ENCODE peak calls at places on chromosomes 16 and 17, in nine cellular contexts. O is tibial artery, U is left ventricle myocardium inferior, Z is bronchial epithelial cell, J is tibial nerve, P is uterus, I is K562, M is stomach, K is thoracic aorta. X is an unnamed sample.

GRCh38 chr17:40980594-40980993 is 3.5 kb downstream of the KRT40 start:
- DNase-seq in J (no peak), U (no peak), P (peak), K (no peak), I (no peak), O (no peak), Z (no peak), M (no peak), X (peak)

GRCh38 chr17:29120439-29120838 is 59.8 kb downstream of the MYO18A start:
- DNase-seq in K (no peak), I (no peak), J (no peak), Z (no peak), P (no peak), U (no peak), O (no peak), M (no peak), X (no peak)

GRCh38 chr17:18327093-18327492 is 12.0 kb downstream of the SMCR8 start:
- DNase-seq in M (no peak), Z (no peak), O (no peak), P (no peak), U (no peak), K (no peak), I (no peak), J (no peak), X (no peak)

GRCh38 chr16:26649646-26650045 is 417.1 kb upstream of the C16orf82 start:
- DNase-seq in K (no peak), J (no peak), Z (no peak), M (no peak), I (no peak), O (no peak), P (no peak), U (no peak), X (no peak)

GRCh38 chr16:56190903-56191806 is at the start of gene GNAO1:
- DNase-seq in Z (peak), U (peak), K (no peak), P (peak), O (peak), J (no peak), I (peak), M (peak), X (peak)

GRCh38 chr17:73192219-73192893 is 499 bp upstream of the COG1 start:
- DNase-seq in Z (peak), P (peak), J (peak), K (no peak), U (peak), M (peak), O (peak), I (peak), X (peak)

GRCh38 chr17:14469971-14470370 is 169.1 kb downstream of the HS3ST3B1 start:
- DNase-seq in U (no peak), J (no peak), O (no peak), I (no peak), P (no peak), M (no peak), Z (no peak), K (no peak), X (no peak)

GRCh38 chr16:83967838-83968482 is at the start of gene NECAB2:
- DNase-seq in J (peak), U (peak), Z (no peak), I (peak), P (no peak), M (peak), K (no peak), O (no peak), X (peak)

GRCh38 chr16:49899991-49900690 is 44.2 kb upstream of the ZNF423 start:
- DNase-seq in O (no peak), Z (no peak), I (no peak), P (no peak), K (no peak), J (no peak), U (no peak), M (no peak), X (no peak)

GRCh38 chr17:4859816-4860625 is 26.9 kb downstream of the MINK1 start:
- DNase-seq in Z (no peak), O (no peak), K (no peak), M (no peak), P (no peak), I (no peak), J (no peak), U (no peak), X (no peak)

GRCh38 chr16:85284138-85284897 is 172.0 kb upstream of the CIBAR2 start:
- DNase-seq in P (no peak), K (no peak), O (no peak), J (no peak), M (no peak), U (no peak), I (no peak), Z (no peak), X (no peak)

GRCh38 chr17:2195729-2196128 is 107.9 kb downstream of the SMG6 start:
- DNase-seq in O (no peak), Z (peak), K (no peak), P (no peak), J (no peak), M (no peak), I (no peak), U (no peak), X (no peak)

GRCh38 chr17:63976702-63977101 is 4.0 kb upstream of the SCN4A start:
- DNase-seq in K (no peak), J (no peak), M (no peak), O (no peak), Z (no peak), U (no peak), P (no peak), I (no peak), X (no peak)

GRCh38 chr16:87979352-87979751 is 28.1 kb downstream of the BANP start:
- DNase-seq in K (no peak), U (no peak), M (peak), O (no peak), I (no peak), Z (no peak), P (no peak), J (no peak), X (no peak)

GRCh38 chr16:80058236-80058635 is 457.7 kb upstream of the MAF start:
- DNase-seq in M (no peak), I (no peak), U (peak), K (no peak), J (peak), Z (peak), O (peak), P (peak), X (no peak)

GRCh38 chr16:55257971-55258613 is 65.9 kb upstream of the IRX6 start:
- DNase-seq in Z (peak), U (peak), K (no peak), M (peak), J (peak), I (peak), O (peak), P (no peak), X (peak)

GRCh38 chr16:61050547-61050946 is 985.7 kb downstream of the CDH8 start:
- DNase-seq in Z (no peak), K (no peak), M (no peak), O (no peak), J (no peak), P (no peak), I (no peak), U (no peak), X (no peak)

GRCh38 chr17:17191961-17192381 is 14.2 kb downstream of the PLD6 start:
- DNase-seq in M (no peak), O (no peak), J (no peak), K (no peak), U (no peak), I (no peak), Z (no peak), P (no peak), X (peak)

GRCh38 chr16:27977966-27978365 is 85.5 kb downstream of the GSG1L start:
- DNase-seq in O (no peak), P (no peak), K (no peak), M (no peak), U (peak), I (no peak), J (no peak), Z (no peak), X (no peak)

GRCh38 chr16:87963400-87963799 is 12.2 kb downstream of the BANP start:
- DNase-seq in I (no peak), U (no peak), M (no peak), O (no peak), P (no peak), K (no peak), Z (peak), J (no peak), X (peak)

GRCh38 chr17:43983515-43984411 is 20.7 kb upstream of the NAGS start:
- DNase-seq in K (no peak), I (peak), P (no peak), O (no peak), M (peak), U (no peak), J (no peak), Z (no peak), X (no peak)

GRCh38 chr17:68565656-68566055 is 35.5 kb downstream of the FAM20A start:
- DNase-seq in P (no peak), I (no peak), U (no peak), M (no peak), J (no peak), O (no peak), K (no peak), Z (no peak), X (no peak)

GRCh38 chr16:24544640-24545039 is 5.3 kb downstream of the RBBP6 start:
- DNase-seq in Z (no peak), I (no peak), K (no peak), J (no peak), M (no peak), O (no peak), U (no peak), P (no peak), X (no peak)

GRCh38 chr16:24555346-24555872 is 16.0 kb downstream of the RBBP6 start:
- DNase-seq in I (no peak), M (no peak), O (no peak), K (no peak), P (no peak), U (no peak), J (no peak), Z (no peak), X (no peak)

GRCh38 chr16:24552705-24553104 is 13.3 kb downstream of the RBBP6 start:
- DNase-seq in P (no peak), J (no peak), I (no peak), U (no peak), Z (no peak), M (no peak), K (no peak), O (no peak), X (no peak)

GRCh38 chr16:24553983-24554382 is 14.6 kb downstream of the RBBP6 start:
- DNase-seq in K (no peak), Z (no peak), P (no peak), M (no peak), U (no peak), O (no peak), J (no peak), I (no peak), X (no peak)

DNA sequence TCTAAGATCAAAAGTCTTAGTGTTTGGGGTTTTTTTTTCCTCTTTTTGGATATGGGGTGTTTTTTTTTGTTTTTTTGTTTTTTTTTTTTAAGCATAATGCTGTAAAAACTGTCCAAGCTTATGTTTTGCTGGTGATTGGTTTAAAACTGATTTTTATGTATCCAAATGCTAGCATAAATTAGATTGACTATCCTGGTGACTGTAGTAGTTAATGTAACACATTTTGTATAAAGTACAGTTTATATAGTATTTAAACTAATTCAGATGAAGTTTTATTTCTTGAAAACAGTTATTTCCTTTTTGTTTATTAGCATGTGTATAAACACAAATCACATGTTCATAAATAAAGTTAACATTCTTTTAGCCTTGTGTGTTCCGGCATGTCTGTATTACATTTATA is 10.9 kb downstream of the RBBP6 start:
- DNase-seq in U (no peak), M (no peak), O (no peak), I (no peak), K (no peak), P (no peak), J (no peak), Z (no peak), X (no peak)
- H3K4me3 ChIP-seq in U (no peak), M (no peak), O (no peak), I (no peak), K (no peak), P (no peak), J (no peak), Z (no peak), X (no peak)

DNA sequence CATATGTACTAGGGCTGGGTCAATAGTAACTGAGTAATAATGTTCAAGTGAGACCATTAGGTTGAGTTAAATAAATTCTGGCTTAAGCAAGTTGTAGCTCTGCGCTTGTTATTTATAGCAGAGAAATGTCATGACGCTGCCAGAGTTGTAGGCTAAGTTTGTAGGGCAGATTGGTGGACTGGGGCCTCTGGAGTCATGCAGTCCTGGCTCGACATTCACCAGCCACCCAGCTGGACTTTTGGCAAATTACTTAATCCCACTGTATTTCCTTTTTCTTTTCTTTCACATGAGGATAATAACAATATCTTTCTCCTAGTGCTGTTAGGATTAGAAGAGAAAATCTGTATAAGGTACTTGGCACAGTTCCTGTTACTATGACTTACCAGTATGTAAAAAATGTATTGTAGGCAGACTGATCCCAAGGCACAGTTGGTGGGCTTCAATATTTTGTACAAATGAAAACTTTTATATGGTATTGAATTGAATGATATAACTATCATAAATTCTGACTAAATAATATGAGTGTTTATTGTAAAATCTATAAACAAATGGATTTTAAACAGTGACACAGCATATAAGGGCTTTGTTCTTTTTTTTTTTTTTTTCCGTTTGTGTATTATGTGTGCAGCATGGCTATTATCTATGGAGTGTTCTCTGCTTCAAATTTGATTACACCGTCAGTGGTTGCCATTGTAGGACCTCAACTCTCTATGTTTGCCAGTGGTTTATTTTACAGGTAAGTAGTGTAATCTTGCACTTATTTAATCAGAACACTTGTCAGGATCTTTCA is 2.6 kb downstream of the MFSD11 start:
- DNase-seq in K (no peak), Z (no peak), O (no peak), U (no peak), P (no peak), I (no peak), M (no peak), J (no peak), X (peak)
- TF ChIP-seq CTCF in K (no peak), Z (no peak), O (no peak), U (no peak), P (no peak), I (no peak), M (no peak), J (no peak), X (no peak)

DNA sequence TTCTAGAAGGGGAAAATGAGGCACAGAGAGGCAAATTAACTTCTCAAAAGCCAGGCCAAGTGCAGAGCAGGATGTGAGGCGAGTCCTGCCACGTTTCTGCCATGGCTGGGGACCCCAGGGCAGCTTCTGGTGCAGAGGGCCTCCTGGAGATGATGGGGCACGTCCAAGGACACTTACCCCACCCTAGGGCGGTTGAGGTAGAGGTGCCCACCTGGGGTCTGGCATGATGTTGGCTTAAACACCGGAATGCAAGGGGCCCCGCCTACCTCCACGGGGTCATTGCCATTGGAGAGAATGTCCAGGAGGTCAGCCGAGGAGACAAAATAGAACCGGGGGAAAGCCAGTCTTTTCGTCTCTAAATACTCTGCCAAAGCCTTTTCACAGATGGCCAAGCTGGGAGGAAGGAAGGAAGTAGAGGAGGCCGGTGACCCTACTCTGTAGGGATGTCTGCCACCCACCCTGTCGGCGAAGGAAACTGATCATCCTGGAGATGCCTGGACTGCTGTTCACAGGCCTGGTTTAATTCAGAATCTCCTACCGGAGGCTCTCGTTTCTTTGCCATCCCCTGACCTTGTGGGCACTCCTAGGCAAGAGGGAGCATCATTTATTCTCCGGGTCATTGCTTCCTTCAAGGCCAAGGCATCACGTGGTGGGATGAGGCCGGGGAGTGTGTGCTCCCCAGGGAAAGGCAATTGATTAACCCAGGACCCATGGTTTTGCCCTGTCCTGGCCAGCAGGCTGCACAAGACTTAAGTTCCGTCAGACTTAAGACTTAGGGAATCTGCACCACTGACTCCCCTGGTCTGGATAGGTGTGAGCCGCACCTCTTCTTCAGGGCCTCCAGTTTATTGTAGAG is 70.5 kb downstream of the DNAH17 start:
- DNase-seq in U (no peak), Z (no peak), O (no peak), J (no peak), I (no peak), M (no peak), K (no peak), P (no peak), X (no peak)
- H3K4me3 ChIP-seq in U (no peak), Z (no peak), O (no peak), J (no peak), I (no peak), M (no peak), K (no peak), P (no peak), X (no peak)

GRCh38 chr17:71438631-71439146 is 682.1 kb upstream of the SOX9 start:
- DNase-seq in J (no peak), P (no peak), U (no peak), K (no peak), O (peak), Z (peak), M (no peak), I (no peak), X (peak)
- TF ChIP-seq CTCF in J (no peak), P (no peak), U (no peak), K (no peak), O (no peak), Z (no peak), M (no peak), I (no peak), X (peak)

DNA sequence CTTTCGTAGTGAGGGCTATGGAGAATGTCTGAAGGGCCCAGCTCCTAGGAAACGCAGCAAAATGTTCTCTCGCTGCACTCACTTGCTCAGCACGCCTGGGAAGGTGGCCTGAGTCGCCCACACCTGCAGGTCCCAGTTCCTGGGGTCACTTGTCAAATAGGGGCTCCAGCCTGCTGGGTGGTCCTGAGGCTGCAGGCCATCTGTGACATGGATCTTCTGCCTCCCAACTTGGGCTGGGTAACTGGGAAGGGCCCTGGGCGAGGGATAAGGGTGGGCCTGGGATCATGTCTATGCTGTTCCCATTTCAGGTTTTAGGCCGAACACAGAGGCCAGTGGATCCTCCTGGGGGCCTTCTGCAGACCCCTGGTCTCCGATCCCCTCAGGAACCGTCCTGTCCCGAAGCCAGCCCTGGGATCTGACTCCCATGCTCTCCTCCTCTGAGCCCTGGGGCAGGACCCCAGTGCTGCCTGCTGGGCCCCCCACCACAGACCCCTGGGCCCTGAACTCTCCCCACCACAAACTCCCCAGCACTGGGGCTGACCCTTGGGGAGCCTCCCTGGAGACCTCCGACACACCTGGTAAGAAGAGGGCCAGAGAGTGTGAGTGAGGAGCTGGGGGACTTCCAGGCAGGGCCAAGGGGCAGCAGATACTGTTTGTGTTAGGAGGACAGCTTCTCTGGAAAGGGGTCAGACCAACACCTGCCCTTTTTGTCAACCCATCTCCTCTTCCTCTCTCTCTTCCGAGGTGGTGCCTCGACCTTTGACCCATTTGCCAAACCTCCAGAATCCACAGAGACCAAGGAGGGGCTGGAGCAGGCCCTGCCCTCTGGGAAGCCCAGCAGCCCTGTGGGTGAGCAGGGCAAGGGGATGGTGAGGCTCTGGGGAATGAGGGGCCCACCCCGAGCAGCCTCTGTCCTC is 6.2 kb upstream of the SPATA20 start:
- DNase-seq in U (no peak), I (no peak), Z (no peak), O (no peak), M (no peak), J (no peak), P (no peak), K (no peak), X (no peak)
- H3K4me3 ChIP-seq in U (peak), I (no peak), Z (no peak), O (no peak), M (no peak), J (no peak), P (no peak), K (no peak), X (no peak)

DNA sequence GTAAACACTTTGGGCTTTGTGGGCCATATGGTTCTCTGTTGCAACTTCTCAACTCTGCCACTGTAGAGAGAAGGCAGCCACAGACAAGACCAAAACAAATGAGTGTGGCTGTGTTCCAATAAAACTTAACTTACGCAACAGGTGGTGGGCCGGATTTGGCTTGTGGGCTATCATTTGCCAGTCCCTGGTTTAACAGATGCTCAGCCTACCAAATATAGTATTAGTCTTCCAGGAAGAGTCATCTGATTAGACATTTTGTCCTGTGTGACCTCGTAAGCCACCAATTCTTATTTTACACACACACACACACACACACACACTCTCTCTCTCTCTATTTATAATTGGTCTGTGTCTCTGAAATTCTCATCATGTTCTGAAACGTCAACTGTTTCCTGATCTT is 245.9 kb downstream of the XYLT1 start:
- DNase-seq in M (peak), I (no peak), O (peak), Z (no peak), U (peak), K (peak), P (peak), J (peak), X (peak)
- TF ChIP-seq CTCF in M (no peak), I (no peak), O (no peak), Z (no peak), U (no peak), K (no peak), P (no peak), J (no peak), X (no peak)